ENCODE peak calls at places on chromosome 18, in seven cellular contexts. One of them, this sample, is unnamed.

GRCh38 chr18:25076980-25077780 is 274.8 kb downstream of the ZNF521 start:
- DNase-seq in neuronal stem cell: peak; percentile 50
- DNase-seq in trophoblast cell: peak; percentile 15
- DNase-seq in H1: no peak
- DNase-seq in mesenchymal stem cell: no peak
- DNase-seq in mesendoderm: peak; percentile 87
- DNase-seq in IMR-90: no peak
- DNase-seq in this sample: no peak

GRCh38 chr18:11667578-11667977 is 21.5 kb upstream of the GNAL start:
- DNase-seq in H1: no peak
- DNase-seq in mesenchymal stem cell: no peak
- DNase-seq in mesendoderm: no peak
- DNase-seq in neuronal stem cell: no peak
- DNase-seq in trophoblast cell: no peak
- DNase-seq in IMR-90: no peak
- DNase-seq in this sample: no peak

GRCh38 chr18:66874812-66875474 is 271.1 kb upstream of the CDH19 start:
- DNase-seq in trophoblast cell: no peak
- DNase-seq in mesendoderm: no peak
- DNase-seq in mesenchymal stem cell: no peak
- DNase-seq in H1: no peak
- DNase-seq in neuronal stem cell: no peak
- DNase-seq in IMR-90: no peak
- DNase-seq in this sample: no peak

GRCh38 chr18:63410792-63411191 is 11.5 kb downstream of the VPS4B start:
- DNase-seq in trophoblast cell: no peak
- DNase-seq in H1: no peak
- DNase-seq in neuronal stem cell: no peak
- DNase-seq in IMR-90: peak; percentile 78
- DNase-seq in mesenchymal stem cell: peak; percentile 61
- DNase-seq in mesendoderm: no peak
- DNase-seq in this sample: no peak

GRCh38 chr18:6683112-6683876 is 46.2 kb upstream of the ARHGAP28 start:
- DNase-seq in mesendoderm: peak; percentile 33
- DNase-seq in trophoblast cell: peak; percentile 78
- DNase-seq in neuronal stem cell: no peak
- DNase-seq in mesenchymal stem cell: no peak
- DNase-seq in IMR-90: no peak
- DNase-seq in H1: no peak
- DNase-seq in this sample: peak; percentile 77

GRCh38 chr18:24039666-24040065 is 25.1 kb downstream of the TTC39C start:
- DNase-seq in IMR-90: no peak
- DNase-seq in mesendoderm: no peak
- DNase-seq in H1: no peak
- DNase-seq in neuronal stem cell: no peak
- DNase-seq in trophoblast cell: no peak
- DNase-seq in mesenchymal stem cell: no peak
- DNase-seq in this sample: no peak

GRCh38 chr18:79507076-79507545 is 111.4 kb downstream of the NFATC1 start:
- DNase-seq in IMR-90: no peak
- DNase-seq in mesendoderm: no peak
- DNase-seq in mesenchymal stem cell: no peak
- DNase-seq in neuronal stem cell: no peak
- DNase-seq in H1: no peak
- DNase-seq in trophoblast cell: no peak
- DNase-seq in this sample: no peak

GRCh38 chr18:14074187-14074586 is 58.0 kb downstream of the ZNF519 start:
- DNase-seq in mesendoderm: peak; percentile 62
- DNase-seq in IMR-90: no peak
- DNase-seq in neuronal stem cell: no peak
- DNase-seq in trophoblast cell: no peak
- DNase-seq in H1: peak; percentile 7
- DNase-seq in mesenchymal stem cell: no peak
- DNase-seq in this sample: peak; percentile 72

GRCh38 chr18:33854086-33854826 is 276.2 kb downstream of the ASXL3 start:
- DNase-seq in neuronal stem cell: no peak
- DNase-seq in mesendoderm: no peak
- DNase-seq in H1: no peak
- DNase-seq in mesenchymal stem cell: no peak
- DNase-seq in IMR-90: no peak
- DNase-seq in trophoblast cell: no peak
- DNase-seq in this sample: no peak

GRCh38 chr18:715626-716025 is 3.2 kb upstream of the ENOSF1 start:
- DNase-seq in H1: no peak
- DNase-seq in neuronal stem cell: no peak
- DNase-seq in IMR-90: peak; percentile 82
- DNase-seq in mesenchymal stem cell: no peak
- DNase-seq in trophoblast cell: no peak
- DNase-seq in mesendoderm: no peak
- DNase-seq in this sample: no peak

GRCh38 chr18:8389391-8390340 is 219.6 kb upstream of the RAB12 start:
- DNase-seq in IMR-90: peak; percentile 78
- DNase-seq in mesenchymal stem cell: peak; percentile 71
- DNase-seq in trophoblast cell: peak; percentile 66
- DNase-seq in mesendoderm: peak; percentile 85
- DNase-seq in neuronal stem cell: peak; percentile 75
- DNase-seq in H1: peak; percentile 66
- DNase-seq in this sample: peak; percentile 80

GRCh38 chr18:56835331-56835730 is 184.2 kb downstream of the WDR7 start:
- DNase-seq in mesendoderm: no peak
- DNase-seq in mesenchymal stem cell: no peak
- DNase-seq in neuronal stem cell: no peak
- DNase-seq in H1: no peak
- DNase-seq in IMR-90: no peak
- DNase-seq in trophoblast cell: no peak
- DNase-seq in this sample: no peak

GRCh38 chr18:34225218-34225553 is 473 bp upstream of the NOL4 start:
- DNase-seq in H1: no peak
- DNase-seq in mesendoderm: no peak
- DNase-seq in neuronal stem cell: no peak
- DNase-seq in IMR-90: no peak
- DNase-seq in mesenchymal stem cell: no peak
- DNase-seq in trophoblast cell: no peak
- DNase-seq in this sample: no peak

GRCh38 chr18:498901-499300 is 1.6 kb downstream of the COLEC12 start:
- DNase-seq in mesenchymal stem cell: no peak
- DNase-seq in trophoblast cell: no peak
- DNase-seq in mesendoderm: peak; percentile 73
- DNase-seq in IMR-90: no peak
- DNase-seq in H1: no peak
- DNase-seq in neuronal stem cell: no peak
- DNase-seq in this sample: no peak

GRCh38 chr18:23752796-23753195 is 63.5 kb downstream of the LAMA3 start:
- DNase-seq in trophoblast cell: no peak
- DNase-seq in mesenchymal stem cell: no peak
- DNase-seq in H1: no peak
- DNase-seq in mesendoderm: no peak
- DNase-seq in neuronal stem cell: no peak
- DNase-seq in IMR-90: no peak
- DNase-seq in this sample: no peak

GRCh38 chr18:48547456-48548403 is 8.9 kb downstream of the CTIF start:
- DNase-seq in mesendoderm: peak; percentile 98
- DNase-seq in neuronal stem cell: no peak
- DNase-seq in IMR-90: peak; percentile 90
- DNase-seq in mesenchymal stem cell: peak; percentile 91
- DNase-seq in trophoblast cell: peak; percentile 95
- DNase-seq in H1: no peak
- DNase-seq in this sample: peak; percentile 60

DNA sequence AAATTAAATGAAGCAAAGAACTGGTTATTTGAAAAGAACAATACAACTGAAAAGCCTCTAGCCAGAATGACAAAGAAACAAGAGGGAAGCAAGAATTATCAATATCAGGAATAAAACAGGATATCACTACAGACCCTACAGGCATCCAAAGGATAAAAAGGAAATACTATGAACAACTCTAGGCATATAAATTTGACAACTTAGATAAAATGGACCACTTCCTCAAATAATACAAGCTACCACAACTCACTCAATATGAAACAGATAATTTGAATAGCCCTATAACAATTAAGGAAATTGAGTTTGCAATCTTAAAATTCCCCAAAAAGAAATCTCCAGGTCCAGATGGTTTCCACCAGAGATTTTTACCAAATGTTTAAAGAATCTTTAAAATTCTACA is 19.8 kb downstream of the RPRD1A start:
- DNase-seq in IMR-90: no peak
- DNase-seq in neuronal stem cell: no peak
- DNase-seq in trophoblast cell: no peak
- DNase-seq in mesenchymal stem cell: no peak
- DNase-seq in H1: no peak
- DNase-seq in mesendoderm: no peak
- DNase-seq in this sample: no peak
- H3K18ac ChIP-seq in IMR-90: no peak overlapping the region
- H3K18ac ChIP-seq in neuronal stem cell: no peak overlapping the region
- H3K18ac ChIP-seq in trophoblast cell: no peak overlapping the region
- H3K18ac ChIP-seq in mesenchymal stem cell: no peak overlapping the region
- H3K18ac ChIP-seq in H1: no peak overlapping the region
- H3K18ac ChIP-seq in mesendoderm: no peak overlapping the region
- H3K18ac ChIP-seq in this sample: no peak overlapping the region

GRCh38 chr18:50989711-50990110 is 21.9 kb downstream of the ELAC1 start:
- DNase-seq in H1: no peak
- DNase-seq in mesendoderm: no peak
- DNase-seq in IMR-90: no peak
- DNase-seq in neuronal stem cell: no peak
- DNase-seq in mesenchymal stem cell: no peak
- DNase-seq in trophoblast cell: no peak
- DNase-seq in this sample: no peak

GRCh38 chr18:50994031-50994430 is 26.2 kb downstream of the ELAC1 start:
- DNase-seq in mesendoderm: no peak
- DNase-seq in trophoblast cell: no peak
- DNase-seq in H1: no peak
- DNase-seq in neuronal stem cell: no peak
- DNase-seq in IMR-90: no peak
- DNase-seq in mesenchymal stem cell: no peak
- DNase-seq in this sample: no peak
- H4K8ac ChIP-seq in mesendoderm: no peak overlapping the region
- H4K8ac ChIP-seq in trophoblast cell: no peak overlapping the region
- H4K8ac ChIP-seq in H1: no peak overlapping the region
- H4K8ac ChIP-seq in neuronal stem cell: no peak overlapping the region
- H4K8ac ChIP-seq in IMR-90: no peak overlapping the region
- H4K8ac ChIP-seq in mesenchymal stem cell: no peak overlapping the region
- H4K8ac ChIP-seq in this sample: no peak overlapping the region

GRCh38 chr18:46815661-46816060 is 58.8 kb upstream of the ST8SIA5 start:
- DNase-seq in IMR-90: no peak
- DNase-seq in mesenchymal stem cell: no peak
- DNase-seq in H1: no peak
- DNase-seq in trophoblast cell: no peak
- DNase-seq in neuronal stem cell: no peak
- DNase-seq in mesendoderm: no peak
- DNase-seq in this sample: no peak
- H3K18ac ChIP-seq in IMR-90: no peak overlapping the region
- H3K18ac ChIP-seq in mesenchymal stem cell: no peak overlapping the region
- H3K18ac ChIP-seq in H1: no peak overlapping the region
- H3K18ac ChIP-seq in trophoblast cell: no peak overlapping the region
- H3K18ac ChIP-seq in neuronal stem cell: no peak overlapping the region
- H3K18ac ChIP-seq in mesendoderm: no peak overlapping the region
- H3K18ac ChIP-seq in this sample: no peak overlapping the region

GRCh38 chr18:70422061-70422965 is 133.5 kb downstream of the SOCS6 start:
- DNase-seq in H1: no peak
- DNase-seq in mesenchymal stem cell: peak; percentile 94
- DNase-seq in mesendoderm: peak; percentile 67
- DNase-seq in neuronal stem cell: no peak
- DNase-seq in trophoblast cell: peak; percentile 10
- DNase-seq in IMR-90: peak; percentile 93
- DNase-seq in this sample: no peak
- H4K8ac ChIP-seq in H1: no peak overlapping the region
- H4K8ac ChIP-seq in mesenchymal stem cell: no peak overlapping the region
- H4K8ac ChIP-seq in mesendoderm: no peak overlapping the region
- H4K8ac ChIP-seq in neuronal stem cell: no peak overlapping the region
- H4K8ac ChIP-seq in trophoblast cell: no peak overlapping the region
- H4K8ac ChIP-seq in IMR-90: peak overlapping the region; percentile 44
- H4K8ac ChIP-seq in this sample: no peak overlapping the region

This sample was measured in H9.